ENCODE peak calls at places on chromosomes 3 and 15, in five cellular contexts. G is dermis microvascular lymphatic vessel endothelial cell, H is NCI-H2107, L is COR-L47, K is HT1080. E is an unnamed sample.

GRCh38 chr3:175240928-175241327 is 381.8 kb downstream of the NAALADL2 start:
- DNase-seq in G (no peak), H (no peak), L (no peak), K (no peak), E (no peak)

GRCh38 chr15:88645171-88646087 is 6.6 kb downstream of the ISG20 start:
- DNase-seq in G (no peak), H (no peak), L (no peak), K (no peak), E (no peak)

GRCh38 chr15:100918690-100919480 is at the start of gene LRRK1:
- DNase-seq in G (no peak), H (no peak), L (no peak), K (peak; percentile 44), E (no peak)

GRCh38 chr3:127172670-127173515 is 20.0 kb upstream of the PRR23E start:
- DNase-seq in G (no peak), H (no peak), L (peak; percentile 20), K (peak; percentile 82), E (peak; percentile 20)

GRCh38 chr3:184685055-184685454 is 26.8 kb downstream of the MAGEF1 start:
- DNase-seq in G (no peak), H (no peak), L (no peak), K (no peak), E (no peak)

GRCh38 chr15:89200182-89200581 is 21.2 kb downstream of the RLBP1 start:
- DNase-seq in G (no peak), H (no peak), L (no peak), K (no peak), E (no peak)

GRCh38 chr3:101643861-101644613 is 32.9 kb downstream of the ZBTB11 start:
- DNase-seq in G (no peak), H (no peak), L (no peak), K (peak; percentile 93), E (peak; percentile 4)

GRCh38 chr15:55834331-55834730 is 91.4 kb upstream of the PRTG start:
- DNase-seq in G (no peak), H (no peak), L (no peak), K (no peak), E (no peak)

GRCh38 chr15:32824777-32825176 is 107.0 kb downstream of the GREM1 start:
- DNase-seq in G (peak; percentile 49), H (no peak), L (no peak), K (peak; percentile 93), E (no peak)

GRCh38 chr3:59839810-59840515 is 790.1 kb upstream of the CFAP20DC start:
- DNase-seq in G (no peak), H (no peak), L (no peak), K (no peak), E (no peak)

GRCh38 chr3:133610031-133610430 is 36.5 kb downstream of the CDV3 start:
- DNase-seq in G (no peak), H (no peak), L (no peak), K (no peak), E (no peak)

GRCh38 chr3:35932995-35933394 is 293.7 kb downstream of the ARPP21 start:
- DNase-seq in G (peak; percentile 93), H (no peak), L (no peak), K (peak; percentile 97), E (peak; percentile 64)

GRCh38 chr3:45537960-45538640 is 56.5 kb upstream of the LIMD1 start:
- DNase-seq in G (peak; percentile 47), H (no peak), L (no peak), K (no peak), E (no peak)

GRCh38 chr3:136193273-136194043 is 2.7 kb downstream of the MSL2 start:
- DNase-seq in G (no peak), H (no peak), L (no peak), K (peak; percentile 51), E (no peak)

GRCh38 chr3:66404246-66404645 is 96.6 kb downstream of the LRIG1 start:
- DNase-seq in G (no peak), H (no peak), L (no peak), K (no peak), E (no peak)

GRCh38 chr15:67820992-67821783 is 4.1 kb upstream of the SKOR1 start:
- DNase-seq in G (peak; percentile 38), H (no peak), L (no peak), K (no peak), E (no peak)

GRCh38 chr15:34018021-34018645 is 20.9 kb downstream of the AVEN start:
- DNase-seq in G (no peak), H (no peak), L (no peak), K (no peak), E (no peak)

GRCh38 chr3:109977903-109978302 is 640.6 kb upstream of the DPPA4 start:
- DNase-seq in G (no peak), H (no peak), L (no peak), K (no peak), E (no peak)

GRCh38 chr3:58387650-58388546 is 45.7 kb downstream of the PDHB start:
- DNase-seq in G (no peak), H (no peak), L (no peak), K (no peak), E (no peak)

GRCh38 chr15:97961067-97961954 is 808 bp downstream of the ARRDC4 start:
- DNase-seq in G (no peak), H (no peak), L (peak; percentile 7), K (no peak), E (no peak)

GRCh38 chr15:64846246-64846645 is 4.5 kb downstream of the PLEKHO2 start:
- DNase-seq in G (no peak), H (no peak), L (no peak), K (no peak), E (no peak)

GRCh38 chr15:76682833-76683232 is 222.3 kb downstream of the SCAPER start:
- DNase-seq in G (no peak), H (no peak), L (no peak), K (no peak), E (no peak)

GRCh38 chr3:61416618-61417017 is 144.8 kb upstream of the PTPRG start:
- DNase-seq in G (no peak), H (no peak), L (no peak), K (no peak), E (no peak)

GRCh38 chr3:12796171-12797123 is at the start of gene CAND2:
- DNase-seq in G (no peak), H (no peak), L (peak; percentile 35), K (no peak), E (no peak)

E was measured in AG09319.